ENCODE peak calls at places on chromosomes 13 and 19, in seven cellular contexts. S is nephron progenitor cell; W is CD8-positive, alpha-beta T cell; O is AG08395; B is astrocyte; C is anterior cingulate cortex; U is T-helper 17 cell. F is an unnamed sample.

GRCh38 chr13:32142956-32143375 is 111.4 kb downstream of the FRY start:
- DNase-seq in O (peak), B (peak), C (no peak), S (no peak), W (no peak), U (no peak), F (no peak)

GRCh38 chr19:53131085-53131484 is 1.6 kb downstream of the ZNF415 start:
- DNase-seq in C (no peak), U (no peak), W (no peak), S (no peak), B (no peak), O (no peak), F (no peak)

GRCh38 chr13:51230473-51231105 is 8.4 kb downstream of the FAM124A start:
- DNase-seq in U (no peak), O (peak), S (no peak), B (peak), C (no peak), W (no peak), F (no peak)

GRCh38 chr13:44210525-44210924 is 163.1 kb upstream of the SERP2 start:
- DNase-seq in S (no peak), U (no peak), B (no peak), O (no peak), W (no peak), C (no peak), F (no peak)

GRCh38 chr13:40540707-40541044 is 125.8 kb downstream of the FOXO1 start:
- DNase-seq in S (no peak), O (no peak), B (no peak), U (no peak), C (no peak), W (no peak), F (no peak)

GRCh38 chr13:113050856-113051431 is 54.6 kb upstream of the F7 start:
- DNase-seq in S (peak), W (no peak), B (no peak), C (peak), O (no peak), U (no peak), F (no peak)

GRCh38 chr19:43651758-43652545 is 12.3 kb upstream of the CADM4 start:
- DNase-seq in W (peak), C (peak), U (no peak), O (peak), B (peak), S (peak), F (no peak)

GRCh38 chr19:18373892-18374629 is 11.9 kb upstream of the GDF15 start:
- DNase-seq in S (peak), B (peak), U (no peak), W (peak), O (peak), C (peak), F (no peak)

GRCh38 chr19:48896191-48896720 is 2.3 kb downstream of the TULP2 start:
- DNase-seq in B (no peak), C (no peak), W (peak), U (no peak), O (peak), S (peak), F (no peak)

GRCh38 chr13:46484561-46484960 is 68.4 kb upstream of the LRCH1 start:
- DNase-seq in U (no peak), C (no peak), S (no peak), B (no peak), W (no peak), O (no peak), F (no peak)

GRCh38 chr19:39380521-39381502 is 10.1 kb downstream of the PAF1 start:
- DNase-seq in U (no peak), S (no peak), B (no peak), W (no peak), O (no peak), C (no peak), F (no peak)

GRCh38 chr13:80047406-80047805 is 293.5 kb downstream of the SPRY2 start:
- DNase-seq in U (no peak), O (peak), W (no peak), S (no peak), C (no peak), B (peak), F (no peak)

GRCh38 chr19:38850976-38851621 is 1.3 kb upstream of the HNRNPL start:
- DNase-seq in O (no peak), U (no peak), W (peak), C (no peak), S (peak), B (no peak), F (peak)

GRCh38 chr19:55053735-55054134 is 9.2 kb downstream of the RDH13 start:
- DNase-seq in B (no peak), U (no peak), W (no peak), S (no peak), C (no peak), O (no peak), F (no peak)

GRCh38 chr13:101202590-101202989 is 213.7 kb downstream of the NALCN start:
- DNase-seq in C (no peak), S (no peak), O (no peak), U (no peak), W (no peak), B (no peak), F (no peak)

GRCh38 chr19:3029070-3029923 is at the start of gene TLE2:
- DNase-seq in B (no peak), O (no peak), S (no peak), W (no peak), C (no peak), U (peak), F (no peak)

GRCh38 chr13:37984357-37984756 is 114.8 kb upstream of the TRPC4 start:
- DNase-seq in W (no peak), S (no peak), U (no peak), B (no peak), C (no peak), O (no peak), F (no peak)